ENCODE peak calls at places on chromosomes 2 and 18, in eight cellular contexts. I, X, F, Z, T, L, O and J are unnamed samples.
A peak's percentile ranks its signal among the peaks of the same experiment; 100 is the strongest.

GRCh38 chr2:16210841-16211240 is 270.5 kb downstream of the MYCN start:
- DNase-seq in Z (no peak), L (no peak), F (no peak), I (no peak), T (no peak), O (no peak), X (no peak), J (no peak)

GRCh38 chr2:3787768-3788167 is 84.4 kb downstream of the DCDC2C start:
- DNase-seq in O (no peak), Z (no peak), L (no peak), F (no peak), X (no peak), I (no peak), T (no peak), J (no peak)

GRCh38 chr2:128901572-128902391 is 583.1 kb upstream of the HS6ST1 start:
- DNase-seq in L (no peak), X (no peak), T (no peak), I (no peak), F (no peak), Z (no peak), O (no peak), J (no peak)

GRCh38 chr2:19137433-19137832 is 221.0 kb downstream of the OSR1 start:
- DNase-seq in Z (no peak), O (no peak), T (no peak), F (no peak), I (no peak), L (no peak), X (no peak), J (no peak)

GRCh38 chr2:31197166-31197565 is 20.1 kb downstream of the CAPN14 start:
- DNase-seq in L (no peak), T (no peak), F (no peak), Z (no peak), I (no peak), O (no peak), X (no peak), J (no peak)

GRCh38 chr2:149597050-149598013 is 9.8 kb upstream of the MMADHC start:
- DNase-seq in I (peak; percentile 68), F (peak; percentile 90), X (no peak), T (peak; percentile 11), O (no peak), Z (no peak), L (peak; percentile 34), J (no peak)

GRCh38 chr2:173830169-173830568 is 135.0 kb downstream of the SP3 start:
- DNase-seq in F (no peak), X (no peak), Z (no peak), L (no peak), T (no peak), I (no peak), O (no peak), J (no peak)

GRCh38 chr18:24475926-24476589 is 15.6 kb downstream of the HRH4 start:
- DNase-seq in O (no peak), F (no peak), X (no peak), L (no peak), Z (no peak), T (no peak), I (no peak), J (no peak)

GRCh38 chr2:191030521-191031154 is 16.7 kb upstream of the STAT1 start:
- DNase-seq in O (no peak), F (peak; percentile 43), X (no peak), L (no peak), I (no peak), T (no peak), Z (no peak), J (no peak)

GRCh38 chr2:177593448-177593847 is 200.9 kb downstream of the AGPS start:
- DNase-seq in O (no peak), F (no peak), T (no peak), Z (no peak), I (no peak), X (no peak), L (no peak), J (no peak)

GRCh38 chr2:9356336-9356735 is 67.0 kb downstream of the ITGB1BP1 start:
- DNase-seq in Z (no peak), L (no peak), I (no peak), O (no peak), X (no peak), T (no peak), F (no peak), J (no peak)

GRCh38 chr2:109290887-109291675 is 162.1 kb downstream of the SH3RF3 start:
- DNase-seq in Z (no peak), L (no peak), I (no peak), O (no peak), X (no peak), F (peak; percentile 75), T (no peak), J (no peak)

GRCh38 chr2:11437602-11438001 is 28.4 kb downstream of the E2F6 start:
- DNase-seq in O (no peak), X (no peak), L (no peak), F (no peak), T (no peak), Z (no peak), I (no peak), J (no peak)

GRCh38 chr2:241272298-241272721 is 43.2 kb downstream of the HDLBP start:
- DNase-seq in L (no peak), Z (peak; percentile 68), O (no peak), I (no peak), T (peak; percentile 11), X (peak; percentile 34), F (peak; percentile 33), J (no peak)

GRCh38 chr2:239204143-239204875 is 196.5 kb downstream of the HDAC4 start:
- DNase-seq in L (no peak), T (no peak), I (no peak), F (no peak), X (no peak), Z (peak; percentile 53), O (no peak), J (no peak)

GRCh38 chr2:160427629-160428424 is 65.8 kb downstream of the RBMS1 start:
- DNase-seq in X (no peak), O (no peak), Z (no peak), F (peak; percentile 64), T (peak; percentile 39), I (no peak), L (no peak), J (no peak)

GRCh38 chr18:48354746-48355260 is 54.4 kb downstream of the ZBTB7C start:
- DNase-seq in O (no peak), Z (no peak), X (no peak), L (no peak), T (no peak), F (no peak), I (no peak), J (no peak)

GRCh38 chr2:242022550-242023290 is 153.2 kb downstream of the RTP5 start:
- DNase-seq in T (no peak), O (no peak), Z (peak; percentile 30), X (no peak), L (no peak), F (no peak), I (no peak), J (no peak)

GRCh38 chr18:55503167-55503820 is 84.7 kb downstream of the TCF4 start:
- DNase-seq in I (no peak), O (no peak), X (no peak), F (no peak), Z (no peak), L (no peak), T (no peak), J (no peak)

GRCh38 chr2:158477202-158477601 is 20.4 kb downstream of the PKP4 start:
- DNase-seq in F (no peak), I (no peak), L (no peak), T (no peak), Z (no peak), O (no peak), X (no peak), J (no peak)

GRCh38 chr18:39761273-39761672 is 2193.8 kb upstream of the PIK3C3 start:
- DNase-seq in F (no peak), X (no peak), O (no peak), T (no peak), Z (no peak), I (no peak), L (no peak), J (no peak)

GRCh38 chr2:231246171-231246842 is 47.9 kb downstream of the ARMC9 start:
- DNase-seq in I (no peak), F (no peak), L (no peak), T (no peak), X (no peak), O (no peak), Z (no peak), J (no peak)

GRCh38 chr18:76691800-76692199 is 130.6 kb upstream of the ZNF236 start:
- DNase-seq in O (no peak), X (no peak), F (no peak), T (no peak), I (no peak), L (no peak), Z (peak; percentile 31), J (no peak)

GRCh38 chr2:134845719-134846118 is 7.3 kb downstream of the ACMSD start:
- DNase-seq in X (no peak), T (no peak), Z (no peak), I (peak; percentile 89), F (peak; percentile 72), L (no peak), O (no peak), J (peak; percentile 20)

GRCh38 chr18:61400016-61400630 is 66.9 kb downstream of the CDH20 start:
- DNase-seq in F (peak; percentile 31), T (no peak), O (no peak), I (no peak), Z (no peak), L (no peak), X (no peak), J (no peak)

GRCh38 chr18:59267511-59268126 is 5.6 kb downstream of the RAX start:
- DNase-seq in O (no peak), Z (no peak), F (no peak), X (no peak), L (no peak), I (no peak), T (no peak), J (no peak)

GRCh38 chr2:122023059-122023879 is 267.8 kb downstream of the TSN start:
- DNase-seq in F (no peak), Z (no peak), I (no peak), T (no peak), X (no peak), L (no peak), O (no peak), J (no peak)

GRCh38 chr2:199977984-199978415 is 22.6 kb downstream of the MAIP1 start:
- DNase-seq in L (peak; percentile 23), I (peak; percentile 67), X (no peak), T (no peak), Z (no peak), F (peak; percentile 75), O (no peak), J (no peak)

GRCh38 chr2:236083934-236084333 is 84.3 kb downstream of the GBX2 start:
- DNase-seq in T (no peak), F (no peak), L (no peak), I (no peak), Z (no peak), O (no peak), X (no peak), J (no peak)

GRCh38 chr2:154762638-154763037 is 64.1 kb downstream of the KCNJ3 start:
- DNase-seq in O (no peak), F (no peak), L (no peak), Z (no peak), X (no peak), T (no peak), I (no peak), J (no peak)

GRCh38 chr2:174392706-174393105 is 2.8 kb upstream of the SCRN3 start:
- DNase-seq in I (no peak), T (no peak), L (no peak), Z (no peak), O (no peak), X (no peak), F (no peak), J (no peak)

GRCh38 chr18:2617974-2618373 is 37.6 kb upstream of the SMCHD1 start:
- DNase-seq in L (no peak), I (no peak), F (peak; percentile 65), O (no peak), T (no peak), X (no peak), Z (no peak), J (no peak)

GRCh38 chr18:75418293-75418692 is 9.2 kb downstream of the SMIM21 start:
- DNase-seq in O (no peak), F (no peak), L (no peak), T (no peak), X (no peak), Z (no peak), I (no peak), J (no peak)

GRCh38 chr18:11994346-11994707 is 13.0 kb downstream of the IMPA2 start:
- DNase-seq in T (no peak), L (no peak), O (no peak), I (no peak), X (no peak), F (peak; percentile 55), Z (no peak), J (no peak)